ENCODE peak calls at places on chromosomes 6 and 20, in five cellular contexts. W, O, S, R and P are unnamed samples.

GRCh38 chr6:43943781-43944250 is 173.8 kb downstream of the VEGFA start:
- DNase-seq in S (no peak), O (no peak), W (no peak), R (no peak), P (no peak)

GRCh38 chr20:64238115-64238825 is 17.3 kb upstream of the PCMTD2 start:
- DNase-seq in W (no peak), O (no peak), R (no peak), S (no peak), P (no peak)

GRCh38 chr6:7431241-7431593 is 41.6 kb downstream of the RIOK1 start:
- DNase-seq in W (no peak), S (no peak), O (no peak), R (no peak), P (no peak)

GRCh38 chr6:129586815-129587214 is 123.2 kb downstream of the ARHGAP18 start:
- DNase-seq in W (no peak), S (no peak), O (no peak), R (no peak), P (no peak)

GRCh38 chr20:63035284-63036185 is 28.8 kb upstream of the BHLHE23 start:
- DNase-seq in O (no peak), S (no peak), R (no peak), W (no peak), P (no peak)

GRCh38 chr6:133704371-133704770 is 184.5 kb upstream of the TCF21 start:
- DNase-seq in O (no peak), S (no peak), R (peak; percentile 43), W (no peak), P (no peak)

GRCh38 chr6:97901531-97901930 is 618.5 kb upstream of the MMS22L start:
- DNase-seq in S (no peak), W (no peak), R (no peak), O (no peak), P (no peak)

GRCh38 chr20:3135507-3136070 is 24.1 kb downstream of the FASTKD5 start:
- DNase-seq in R (no peak), S (no peak), O (no peak), W (no peak), P (no peak)

GRCh38 chr6:49326337-49326736 is 136.7 kb downstream of the MMUT start:
- DNase-seq in O (no peak), R (peak; percentile 86), W (peak; percentile 87), S (peak; percentile 61), P (no peak)

GRCh38 chr6:26217714-26218075 is 130.5 kb downstream of the HFE start:
- DNase-seq in O (no peak), R (peak; percentile 52), W (peak; percentile 30), S (no peak), P (no peak)

GRCh38 chr6:163412345-163412744 is 2.2 kb upstream of the QKI start:
- DNase-seq in R (no peak), O (no peak), S (no peak), W (no peak), P (no peak)

GRCh38 chr6:1082040-1082935 is 229.6 kb upstream of the FOXQ1 start:
- DNase-seq in S (peak; percentile 66), O (no peak), W (peak; percentile 65), R (peak; percentile 65), P (no peak)

GRCh38 chr6:24543683-24544082 is 48.9 kb downstream of the ALDH5A1 start:
- DNase-seq in W (no peak), O (no peak), S (no peak), R (no peak), P (no peak)

GRCh38 chr6:105596284-105596755 is 193.4 kb upstream of the PREP start:
- DNase-seq in R (peak; percentile 99), S (peak; percentile 82), O (no peak), W (peak; percentile 81), P (no peak)

GRCh38 chr6:15501806-15502450 is 160.9 kb downstream of the DTNBP1 start:
- DNase-seq in W (peak; percentile 95), S (no peak), R (peak; percentile 63), O (no peak), P (no peak)

GRCh38 chr20:3243718-3244358 is 4.8 kb upstream of the SLC4A11 start:
- DNase-seq in O (no peak), S (no peak), W (no peak), R (no peak), P (no peak)

GRCh38 chr6:53325785-53326184 is 23.0 kb downstream of the ELOVL5 start:
- DNase-seq in O (no peak), W (no peak), R (peak; percentile 88), S (no peak), P (no peak)

GRCh38 chr20:57618091-57618765 is 2.0 kb downstream of the ZBP1 start:
- DNase-seq in S (no peak), O (no peak), R (no peak), W (no peak), P (no peak)